ENCODE peak calls at places on chromosome 14, in seven cellular contexts. A, D, C, N, B, G and X are unnamed samples.

GRCh38 chr14:26595922-26596721 is 1.7 kb downstream of the NOVA1 start:
- DNase-seq in C (no peak), N (no peak), G (no peak), D (peak), A (no peak), B (peak), X (no peak)

GRCh38 chr14:51224551-51224950 is 15.5 kb upstream of the TMX1 start:
- DNase-seq in B (no peak), D (no peak), G (no peak), N (no peak), A (no peak), C (no peak), X (no peak)

GRCh38 chr14:97180304-97181200 is 383.4 kb downstream of the VRK1 start:
- DNase-seq in A (peak), D (peak), N (no peak), G (peak), B (no peak), C (peak), X (no peak)

GRCh38 chr14:90903101-90903500 is 86.9 kb upstream of the TTC7B start:
- DNase-seq in A (peak), N (peak), G (peak), B (peak), C (peak), D (peak), X (no peak)

GRCh38 chr14:36316131-36316530 is 4.3 kb downstream of the MBIP start:
- DNase-seq in C (no peak), D (no peak), B (no peak), G (no peak), A (no peak), N (no peak), X (no peak)

GRCh38 chr14:63174760-63175191 is 29.5 kb upstream of the RHOJ start:
- DNase-seq in B (peak), D (peak), G (peak), A (peak), N (no peak), C (peak), X (peak)

GRCh38 chr14:46999661-47000060 is 348.1 kb upstream of the RPL10L start:
- DNase-seq in N (no peak), C (no peak), D (no peak), A (no peak), B (no peak), G (no peak), X (no peak)

GRCh38 chr14:67553547-67553946 is 20.5 kb downstream of the PLEKHH1 start:
- DNase-seq in D (no peak), B (no peak), N (no peak), A (no peak), G (no peak), C (no peak), X (no peak)

GRCh38 chr14:41699506-41699905 is 92.8 kb downstream of the LRFN5 start:
- DNase-seq in C (no peak), N (no peak), D (no peak), B (no peak), A (no peak), G (no peak), X (no peak)

GRCh38 chr14:75543786-75544185 is 21.5 kb downstream of the BATF start:
- DNase-seq in D (no peak), B (no peak), A (no peak), N (no peak), G (no peak), C (no peak), X (no peak)

GRCh38 chr14:100641274-100641860 is 54.1 kb upstream of the BEGAIN start:
- DNase-seq in D (no peak), C (no peak), A (no peak), B (no peak), N (no peak), G (no peak), X (no peak)

GRCh38 chr14:95396221-95396620 is 76.5 kb upstream of the CLMN start:
- DNase-seq in C (no peak), A (no peak), N (no peak), D (no peak), B (no peak), G (no peak), X (no peak)

GRCh38 chr14:84929834-84930233 is 600.1 kb upstream of the FLRT2 start:
- DNase-seq in B (no peak), D (no peak), N (no peak), A (no peak), G (no peak), C (no peak), X (no peak)

GRCh38 chr14:32073537-32074189 is 3.4 kb upstream of the ARHGAP5 start:
- DNase-seq in D (peak), N (peak), G (peak), A (peak), C (peak), B (peak), X (peak)

GRCh38 chr14:83988274-83988673 is 1541.7 kb upstream of the FLRT2 start:
- DNase-seq in D (no peak), G (no peak), C (no peak), A (no peak), B (no peak), N (no peak), X (no peak)

GRCh38 chr14:73729556-73730265 is 15.5 kb upstream of the PNMA1 start:
- DNase-seq in G (no peak), N (no peak), A (no peak), B (no peak), D (no peak), C (no peak), X (no peak)

GRCh38 chr14:20609215-20610001 is 18.2 kb upstream of the RNASE12 start:
- DNase-seq in D (peak), C (peak), B (peak), A (peak), G (peak), N (peak), X (no peak)

GRCh38 chr14:50726372-50727107 is 58.4 kb upstream of the SAV1 start:
- DNase-seq in B (no peak), D (no peak), A (no peak), N (peak), G (peak), C (peak), X (peak)

GRCh38 chr14:73272393-73272792 is 35.1 kb downstream of the PAPLN start:
- DNase-seq in A (no peak), C (no peak), G (peak), N (no peak), D (no peak), B (peak), X (no peak)

GRCh38 chr14:61992139-61992538 is 229.9 kb downstream of the SNAPC1 start:
- DNase-seq in G (no peak), C (no peak), D (no peak), N (no peak), B (no peak), A (no peak), X (no peak)